ENCODE peak calls at places on chromosomes 4 and X, in four cellular contexts. A is HCT116, M is A549, L is Panc1. N is an unnamed sample.

GRCh38 chr4:24588216-24588954 is 4.0 kb upstream of the DHX15 start:
- DNase-seq in A (no peak), M (no peak), L (no peak), N (no peak)

GRCh38 chr4:82247629-82248028 is 126.2 kb downstream of the HNRNPD start:
- DNase-seq in A (no peak), M (no peak), L (no peak), N (peak; percentile 17)

GRCh38 chr4:20809796-20810195 is 109.5 kb downstream of the PACRGL start:
- DNase-seq in A (peak; percentile 6), M (no peak), L (no peak), N (peak; percentile 37)

GRCh38 chr4:137310156-137310555 is 222.1 kb downstream of the PCDH18 start:
- DNase-seq in A (no peak), M (no peak), L (no peak), N (no peak)

GRCh38 chr4:3371581-3372001 is 70.2 kb upstream of the HGFAC start:
- DNase-seq in A (no peak), M (no peak), L (no peak), N (peak; percentile 52)

GRCh38 chr4:183139058-183139740 is 40.1 kb downstream of the WWC2 start:
- DNase-seq in A (no peak), M (no peak), L (no peak), N (no peak)

GRCh38 chr4:88758264-88758663 is 60.6 kb upstream of the NAP1L5 start:
- DNase-seq in A (no peak), M (no peak), L (no peak), N (no peak)

GRCh38 chrX:132614297-132614696 is 125.5 kb upstream of the MBNL3 start:
- DNase-seq in A (no peak), M (peak; percentile 2), L (no peak), N (peak; percentile 39)

GRCh38 chr4:53478671-53479456 is 101.4 kb downstream of the FIP1L1 start:
- DNase-seq in A (no peak), M (peak; percentile 45), L (no peak), N (no peak)

GRCh38 chrX:56564182-56564885 is 907 bp downstream of the UBQLN2 start:
- DNase-seq in A (no peak), M (peak; percentile 18), L (no peak), N (peak; percentile 3)

GRCh38 chrX:109873576-109873975 is 129.3 kb upstream of the TMEM164 start:
- DNase-seq in A (no peak), M (no peak), L (no peak), N (no peak)

GRCh38 chr4:3673716-3674478 is 92.3 kb upstream of the ADRA2C start:
- DNase-seq in A (no peak), M (no peak), L (no peak), N (no peak)

GRCh38 chrX:102835504-102836146 is 101.4 kb upstream of the RAB40AL start:
- DNase-seq in A (no peak), M (peak; percentile 45), L (peak; percentile 25), N (peak; percentile 48)

GRCh38 chr4:42718336-42718735 is 61.4 kb upstream of the ATP8A1 start:
- DNase-seq in A (no peak), M (no peak), L (no peak), N (no peak)

GRCh38 chrX:119618439-119618838 is 12.2 kb upstream of the NKRF start:
- DNase-seq in A (no peak), M (no peak), L (no peak), N (no peak)

GRCh38 chr4:175339100-175339707 is 421.0 kb downstream of the ADAM29 start:
- DNase-seq in A (no peak), M (no peak), L (no peak), N (no peak)

GRCh38 chr4:133147922-133148689 is 988 bp upstream of the PCDH10 start:
- DNase-seq in A (no peak), M (peak; percentile 58), L (no peak), N (peak; percentile 64)

GRCh38 chrX:4484266-4484665 is 770.8 kb upstream of the PRKX start:
- DNase-seq in A (no peak), M (no peak), L (no peak), N (peak; percentile 21)

GRCh38 chr4:52957220-52957686 is 95.1 kb downstream of the RASL11B start:
- DNase-seq in A (no peak), M (no peak), L (no peak), N (no peak)

GRCh38 chr4:126627255-126627654 is 1005.5 kb upstream of the INTU start:
- DNase-seq in A (peak; percentile 8), M (peak; percentile 1), L (no peak), N (peak; percentile 70)

GRCh38 chrX:63652086-63652775 is 132.8 kb downstream of the ARHGEF9 start:
- DNase-seq in A (no peak), M (no peak), L (no peak), N (no peak)

GRCh38 chrX:39599339-39599738 is 498.4 kb downstream of the BCOR start:
- DNase-seq in A (no peak), M (no peak), L (no peak), N (no peak)

GRCh38 chr4:158051401-158052235 is 121.2 kb downstream of the GASK1B start:
- DNase-seq in A (no peak), M (peak; percentile 6), L (no peak), N (no peak)

GRCh38 chr4:107862658-107863057 is 37.9 kb downstream of the SGMS2 start:
- DNase-seq in A (peak; percentile 82), M (peak; percentile 71), L (peak; percentile 74), N (peak; percentile 13)

GRCh38 chrX:23235051-23235450 is 99.6 kb upstream of the PTCHD1 start:
- DNase-seq in A (no peak), M (no peak), L (no peak), N (peak; percentile 33)

GRCh38 chrX:100731441-100732281 is at the start of gene SYTL4:
- DNase-seq in A (peak; percentile 7), M (no peak), L (no peak), N (peak; percentile 60)

GRCh38 chr4:101835121-101835904 is 44.8 kb downstream of the BANK1 start:
- DNase-seq in A (no peak), M (peak; percentile 69), L (no peak), N (no peak)

GRCh38 chr4:15656038-15656470 is 897 bp upstream of the FBXL5 start:
- DNase-seq in A (no peak), M (no peak), L (no peak), N (peak; percentile 88)

GRCh38 chrX:107741318-107741813 is 34.2 kb downstream of the TSC22D3 start:
- DNase-seq in A (no peak), M (no peak), L (no peak), N (no peak)

GRCh38 chrX:107738272-107738671 is 37.3 kb downstream of the TSC22D3 start:
- DNase-seq in A (no peak), M (no peak), L (no peak), N (no peak)

GRCh38 chrX:107736781-107737531 is 38.6 kb downstream of the TSC22D3 start:
- DNase-seq in A (no peak), M (peak; percentile 17), L (no peak), N (peak; percentile 38)

GRCh38 chrX:107739541-107739940 is 36.0 kb downstream of the TSC22D3 start:
- DNase-seq in A (no peak), M (no peak), L (no peak), N (no peak)

GRCh38 chrX:107738768-107739167 is 36.8 kb downstream of the TSC22D3 start:
- DNase-seq in A (no peak), M (no peak), L (no peak), N (no peak)
- H3K4me3 ChIP-seq in A (no peak overlapping the region), M (no peak overlapping the region), L (no peak overlapping the region), N (no peak overlapping the region)

DNA sequence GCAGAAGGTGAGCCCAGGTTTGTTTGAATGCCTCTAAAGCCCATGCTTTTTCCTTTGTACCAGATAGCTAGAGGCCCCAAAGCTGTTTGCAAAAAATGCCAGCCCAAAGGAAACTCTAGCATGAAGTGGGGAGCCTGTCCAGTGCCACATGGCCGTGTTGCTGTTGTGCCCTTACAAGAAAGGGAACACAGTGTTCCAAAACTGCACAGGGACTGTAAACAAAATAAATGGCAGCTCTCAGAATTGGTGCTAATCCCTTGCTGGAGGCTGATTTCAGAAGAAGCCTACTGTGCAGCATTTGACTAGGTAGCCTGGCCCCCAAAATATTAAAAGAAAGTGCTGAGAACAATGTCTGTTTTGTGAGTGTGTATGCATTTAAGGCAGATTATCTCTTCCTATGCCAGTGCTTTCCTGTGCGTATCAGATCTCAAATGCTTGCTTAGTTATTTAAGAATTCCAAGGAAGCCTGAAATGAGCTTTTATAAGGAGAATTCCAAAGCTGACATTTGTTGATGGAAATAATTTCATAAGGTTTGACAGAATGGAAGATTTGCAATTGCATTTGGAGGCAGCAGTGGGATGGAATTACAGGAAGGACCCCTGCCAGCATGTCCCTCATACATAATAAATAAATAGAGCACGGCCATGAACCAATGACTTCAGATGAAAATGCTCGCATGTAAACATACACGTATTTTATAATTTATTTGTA is 115.7 kb downstream of the IRF2 start:
- DNase-seq in A (no peak), M (no peak), L (no peak), N (no peak)
- TF ChIP-seq REST in A (no peak), M (no peak), L (no peak), N (no peak)

DNA sequence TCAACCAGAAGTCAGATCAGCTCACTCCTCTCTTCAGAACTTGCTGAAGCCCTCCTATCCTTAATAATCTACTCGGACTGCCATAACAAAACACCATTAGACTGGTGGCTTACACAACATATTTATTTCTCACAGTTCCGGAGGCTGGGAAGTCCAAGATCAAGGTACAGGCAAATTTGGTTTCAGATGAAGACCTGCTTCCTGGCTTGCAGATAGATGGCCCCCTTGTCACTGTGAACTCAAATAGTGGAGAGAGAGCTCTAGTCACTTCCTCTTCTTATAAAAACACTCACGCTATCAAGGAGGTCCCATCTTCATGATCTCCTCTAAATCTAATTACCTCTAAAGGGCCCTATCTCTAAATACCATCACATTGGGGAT is 125.1 kb downstream of the CAMK2D start:
- DNase-seq in A (no peak), M (no peak), L (no peak), N (peak; percentile 21)
- H3K4me3 ChIP-seq in A (no peak overlapping the region), M (no peak overlapping the region), L (no peak overlapping the region), N (no peak overlapping the region)

GRCh38 chr4:26083987-26084386 is 170.0 kb downstream of the SMIM20 start:
- DNase-seq in A (peak; percentile 65), M (no peak), L (peak; percentile 73), N (no peak)
- TF ChIP-seq REST in A (no peak), M (no peak), L (no peak), N (no peak)

GRCh38 chr4:86356425-86356824 is 3.4 kb downstream of the MAPK10 start:
- DNase-seq in A (no peak), M (no peak), L (no peak), N (no peak)

GRCh38 chr4:86356831-86357230 is 3.0 kb downstream of the MAPK10 start:
- DNase-seq in A (no peak), M (no peak), L (no peak), N (no peak)

GRCh38 chr4:86359944-86360478 is at the start of gene MAPK10:
- DNase-seq in A (no peak), M (no peak), L (no peak), N (peak; percentile 95)

GRCh38 chr4:86357608-86358007 is 2.2 kb downstream of the MAPK10 start:
- DNase-seq in A (no peak), M (no peak), L (no peak), N (no peak)

DNA sequence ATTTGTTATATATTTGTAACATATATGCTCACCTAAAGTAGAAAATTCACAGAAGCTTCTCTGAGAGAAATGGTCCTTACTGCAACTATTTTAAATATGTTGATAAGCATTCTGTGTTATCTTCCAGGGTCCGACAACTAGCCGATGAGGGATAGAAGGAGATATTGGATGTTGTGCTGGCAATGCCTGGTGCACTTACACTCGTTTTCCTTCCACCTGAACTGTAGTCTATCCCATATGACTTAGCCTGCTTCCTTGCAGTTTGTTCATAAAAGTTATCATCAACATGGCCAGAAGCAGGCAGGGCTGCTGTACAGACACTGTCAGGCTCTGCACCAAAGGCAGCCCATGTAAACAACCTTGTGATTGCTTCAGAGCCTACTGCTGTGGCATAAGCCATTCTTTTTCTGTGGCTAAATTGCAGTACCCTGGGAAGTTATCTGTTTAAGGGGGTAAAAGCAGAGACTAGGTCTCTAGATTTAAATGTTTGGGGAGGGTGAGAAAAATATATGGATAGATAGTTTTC is 1.6 kb downstream of the MAPK10 start:
- DNase-seq in A (no peak), M (no peak), L (no peak), N (no peak)
- H3K4me3 ChIP-seq in A (no peak overlapping the region), M (no peak overlapping the region), L (no peak overlapping the region), N (no peak overlapping the region)